ENCODE peak calls at places on chromosomes 7 and 10, in six cellular contexts. R is GM23248, Q is OCI-LY7, C is HCT116, W is hepatocyte, G is SK-N-SH. F is an unnamed sample.

GRCh38 chr7:8112685-8113084 is 144.1 kb downstream of the GLCCI1 start:
- DNase-seq in C (no peak), R (no peak), G (no peak), Q (no peak), W (no peak), F (no peak)

GRCh38 chr7:92682324-92682723 is 92.1 kb upstream of the FAM133B start:
- DNase-seq in C (no peak), Q (no peak), G (no peak), W (no peak), R (no peak), F (no peak)

GRCh38 chr10:81953420-81953819 is 78.4 kb downstream of the NRG3 start:
- DNase-seq in R (no peak), Q (no peak), C (no peak), G (no peak), W (no peak), F (no peak)

GRCh38 chr10:79472951-79473350 is 27.5 kb upstream of the ZCCHC24 start:
- DNase-seq in G (no peak), R (peak; percentile 52), W (no peak), C (no peak), Q (no peak), F (no peak)

GRCh38 chr7:143381427-143382125 is 431 bp downstream of the ZYX start:
- DNase-seq in W (peak; percentile 82), C (no peak), R (peak; percentile 72), G (peak; percentile 89), Q (no peak), F (peak; percentile 45)

GRCh38 chr7:32957326-32958045 is at the start of gene FKBP9:
- DNase-seq in C (no peak), W (peak; percentile 94), R (peak; percentile 95), Q (no peak), G (peak; percentile 99), F (peak; percentile 86)

GRCh38 chr7:125032943-125033342 is 103.3 kb upstream of the POT1 start:
- DNase-seq in W (no peak), Q (no peak), C (no peak), G (no peak), R (no peak), F (no peak)

GRCh38 chr7:133070562-133070961 is 11.3 kb downstream of the CHCHD3 start:
- DNase-seq in R (no peak), G (no peak), W (no peak), Q (no peak), C (no peak), F (peak; percentile 11)

GRCh38 chr10:88117869-88118632 is 254.6 kb downstream of the PTEN start:
- DNase-seq in C (peak; percentile 10), R (no peak), G (no peak), Q (peak; percentile 59), W (no peak), F (peak; percentile 21)

GRCh38 chr10:98638920-98639319 is 192.2 kb upstream of the HPS1 start:
- DNase-seq in G (no peak), Q (no peak), W (no peak), R (no peak), C (no peak), F (no peak)

GRCh38 chr10:70923696-70924095 is 35.3 kb upstream of the PCBD1 start:
- DNase-seq in Q (no peak), G (no peak), R (no peak), C (no peak), W (no peak), F (no peak)

GRCh38 chr10:71213127-71213616 is 802 bp downstream of the UNC5B start:
- DNase-seq in Q (peak; percentile 20), G (peak; percentile 61), R (peak; percentile 88), C (peak; percentile 36), W (peak; percentile 85), F (peak; percentile 78)

GRCh38 chr7:101586078-101586941 is 42.8 kb downstream of the MYL10 start:
- DNase-seq in G (no peak), C (no peak), R (no peak), Q (no peak), W (peak; percentile 80), F (no peak)

GRCh38 chr7:115229401-115230083 is 307.6 kb downstream of the MDFIC start:
- DNase-seq in R (no peak), G (no peak), Q (no peak), W (no peak), C (no peak), F (no peak)

GRCh38 chr7:36348256-36348655 is 41.4 kb upstream of the ANLN start:
- DNase-seq in C (no peak), Q (no peak), W (no peak), R (peak; percentile 15), G (no peak), F (no peak)

GRCh38 chr7:102916426-102916825 is 3.6 kb downstream of the LRRC17 start:
- DNase-seq in W (no peak), Q (no peak), R (peak; percentile 85), C (no peak), G (no peak), F (peak; percentile 8)

GRCh38 chr7:141891338-141891737 is 24.9 kb upstream of the OR9A4 start:
- DNase-seq in Q (no peak), W (no peak), R (no peak), G (no peak), C (no peak), F (no peak)

GRCh38 chr7:12316925-12317324 is 86.7 kb downstream of the VWDE start:
- DNase-seq in Q (no peak), W (no peak), C (no peak), G (no peak), R (no peak), F (no peak)

GRCh38 chr7:43658718-43659548 is 70.4 kb downstream of the COA1 start:
- DNase-seq in W (no peak), R (peak; percentile 87), Q (no peak), G (no peak), C (no peak), F (no peak)

GRCh38 chr7:102912742-102913141 is at the start of gene LRRC17:
- DNase-seq in Q (no peak), W (peak; percentile 67), R (peak; percentile 51), G (no peak), C (no peak), F (peak; percentile 43)

GRCh38 chr10:30986027-30986672 is 45.5 kb downstream of the ZNF438 start:
- DNase-seq in G (no peak), W (no peak), C (no peak), Q (no peak), R (peak; percentile 63), F (no peak)

GRCh38 chr7:17474724-17475344 is 176.4 kb downstream of the AHR start:
- DNase-seq in C (no peak), W (no peak), Q (no peak), G (peak; percentile 35), R (no peak), F (peak; percentile 39)

GRCh38 chr7:88069093-88069492 is 135.0 kb downstream of the ADAM22 start:
- DNase-seq in Q (no peak), W (no peak), G (no peak), C (no peak), R (no peak), F (no peak)

GRCh38 chr7:88073625-88074024 is 139.6 kb downstream of the ADAM22 start:
- DNase-seq in R (no peak), W (no peak), Q (no peak), G (no peak), C (no peak), F (no peak)

GRCh38 chr7:88072715-88073055 is 138.6 kb downstream of the ADAM22 start:
- DNase-seq in C (no peak), G (no peak), Q (no peak), R (no peak), W (no peak), F (no peak)

GRCh38 chr7:88075216-88075615 is 141.2 kb downstream of the ADAM22 start:
- DNase-seq in W (no peak), C (no peak), Q (no peak), G (no peak), R (no peak), F (no peak)

GRCh38 chr7:88072036-88072714 is 138.1 kb downstream of the ADAM22 start:
- DNase-seq in G (no peak), W (no peak), C (no peak), R (no peak), Q (no peak), F (no peak)
- H2AFZ ChIP-seq in G (no peak overlapping the region), W (no peak overlapping the region), C (no peak overlapping the region), R (no peak overlapping the region), Q (no peak overlapping the region), F (no peak overlapping the region)

GRCh38 chr7:106774213-106774767 is 90.8 kb upstream of the PIK3CG start:
- DNase-seq in Q (no peak), R (no peak), G (no peak), C (no peak), W (no peak), F (no peak)

GRCh38 chr7:106772655-106773108 is 92.4 kb upstream of the PIK3CG start:
- DNase-seq in W (no peak), C (peak; percentile 55), Q (no peak), G (no peak), R (peak; percentile 86), F (no peak)

GRCh38 chr7:106775552-106775936 is 89.5 kb upstream of the PIK3CG start:
- DNase-seq in G (no peak), R (peak; percentile 87), C (peak; percentile 97), W (no peak), Q (no peak), F (no peak)

GRCh38 chr7:106774768-106775551 is 90.1 kb upstream of the PIK3CG start:
- DNase-seq in Q (no peak), R (peak; percentile 64), G (no peak), W (no peak), C (peak; percentile 84), F (no peak)

DNA sequence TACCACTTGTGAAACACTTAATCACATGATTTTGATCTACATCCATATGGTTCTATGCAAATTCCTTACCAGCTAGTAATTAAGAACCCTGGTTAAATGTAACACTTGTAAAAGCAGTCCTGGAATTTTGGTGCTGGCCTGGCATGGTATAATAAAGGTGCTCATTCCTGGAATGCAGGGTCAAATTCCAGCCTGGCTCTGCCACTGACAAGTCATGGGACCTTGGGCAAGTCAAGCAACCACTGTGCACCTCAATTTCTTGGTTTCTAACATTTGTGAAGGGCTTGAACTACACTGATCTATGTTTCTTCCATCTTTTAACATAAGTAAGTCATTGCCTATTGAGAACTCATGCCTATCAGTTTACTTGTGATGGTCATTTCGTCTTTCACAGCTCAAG is 91.9 kb upstream of the PIK3CG start:
- DNase-seq in Q (no peak), R (peak; percentile 16), W (no peak), C (peak; percentile 21), G (no peak), F (peak; percentile 25)
- H3K27ac ChIP-seq in Q (no peak overlapping the region), R (peak overlapping the region; percentile 79), W (no peak overlapping the region), C (peak overlapping the region; percentile 87), G (peak overlapping the region; percentile 91), F (no peak overlapping the region)

GRCh38 chr10:46992794-46993552 is 81.7 kb downstream of the PTPN20 start:
- DNase-seq in C (peak; percentile 45), G (peak; percentile 52), Q (peak; percentile 19), W (peak; percentile 18), R (peak; percentile 85), F (peak; percentile 42)
- TF ChIP-seq EZH2phosphoT487 in C (no peak), G (no peak), Q (no peak), W (no peak), R (no peak), F (no peak)

GRCh38 chr7:121540138-121540537 is 144.0 kb upstream of the FAM3C start:
- DNase-seq in R (no peak), C (no peak), Q (no peak), G (no peak), W (no peak), F (no peak)

GRCh38 chr7:121531175-121532070 is 135.3 kb upstream of the FAM3C start:
- DNase-seq in G (no peak), C (no peak), Q (no peak), W (no peak), R (peak; percentile 20), F (no peak)

GRCh38 chr7:121541457-121541856 is 145.3 kb upstream of the FAM3C start:
- DNase-seq in R (no peak), C (no peak), G (no peak), W (no peak), Q (no peak), F (no peak)

GRCh38 chr7:121537031-121537430 is 140.9 kb upstream of the FAM3C start:
- DNase-seq in W (no peak), Q (no peak), G (no peak), C (no peak), R (peak; percentile 8), F (no peak)
- H2AFZ ChIP-seq in W (no peak overlapping the region), Q (no peak overlapping the region), G (peak overlapping the region; percentile 42), C (peak overlapping the region; percentile 56), R (no peak overlapping the region), F (no peak overlapping the region)

F was measured in neural progenitor cell.